ENCODE peak calls at places on chromosome 9, in four cellular contexts. E, J, N and O are unnamed samples.

GRCh38 chr9:17625644-17626388 is 47.0 kb downstream of the SH3GL2 start:
- DNase-seq in E (no peak), N (no peak), J (no peak), O (no peak)

GRCh38 chr9:33719581-33720374 is 75.6 kb upstream of the PRSS3 start:
- DNase-seq in E (peak; percentile 6), N (peak; percentile 40), J (peak; percentile 15), O (no peak)

GRCh38 chr9:99465231-99465891 is 243.3 kb downstream of the SEC61B start:
- DNase-seq in J (no peak), E (no peak), N (peak; percentile 89), O (no peak)

GRCh38 chr9:24487250-24487861 is 58.3 kb downstream of the IZUMO3 start:
- DNase-seq in J (no peak), E (no peak), N (no peak), O (no peak)

GRCh38 chr9:120928015-120928719 is 1.6 kb upstream of the TRAF1 start:
- DNase-seq in J (peak; percentile 46), N (no peak), E (no peak), O (no peak)

GRCh38 chr9:68507098-68507795 is 33.4 kb downstream of the TMEM252 start:
- DNase-seq in J (no peak), N (no peak), E (no peak), O (no peak)

GRCh38 chr9:115109486-115109885 is 8.5 kb downstream of the TNC start:
- DNase-seq in N (no peak), J (no peak), E (no peak), O (no peak)

GRCh38 chr9:112705773-112706427 is 12.0 kb downstream of the INIP start:
- DNase-seq in E (no peak), J (no peak), N (no peak), O (no peak)

GRCh38 chr9:95087659-95088242 is 229.8 kb downstream of the FANCC start:
- DNase-seq in N (no peak), E (peak; percentile 65), J (no peak), O (no peak)

GRCh38 chr9:127693697-127694096 is 13.1 kb upstream of the CFAP157 start:
- DNase-seq in J (no peak), E (no peak), N (no peak), O (no peak)

GRCh38 chr9:135522931-135523330 is 1.7 kb downstream of the LCN1 start:
- DNase-seq in E (no peak), N (no peak), J (no peak), O (no peak)

GRCh38 chr9:82726404-82727276 is 336.3 kb downstream of the RASEF start:
- DNase-seq in E (no peak), N (no peak), J (no peak), O (no peak)

GRCh38 chr9:25442517-25442916 is 235.7 kb downstream of the TUSC1 start:
- DNase-seq in E (no peak), N (no peak), J (no peak), O (no peak)

GRCh38 chr9:23926378-23926777 is 100.3 kb upstream of the ELAVL2 start:
- DNase-seq in J (no peak), E (no peak), N (no peak), O (no peak)

GRCh38 chr9:4207881-4208615 is 91.8 kb downstream of the GLIS3 start:
- DNase-seq in E (no peak), N (no peak), J (no peak), O (peak; percentile 30)

GRCh38 chr9:10605388-10605787 is 7.4 kb downstream of the PTPRD start:
- DNase-seq in E (no peak), N (no peak), J (no peak), O (no peak)

GRCh38 chr9:133333566-133333965 is 2.4 kb downstream of the SURF6 start:
- DNase-seq in E (no peak), N (no peak), J (peak; percentile 11), O (no peak)

GRCh38 chr9:84642618-84643017 is 26.9 kb upstream of the NTRK2 start:
- DNase-seq in E (no peak), J (no peak), N (no peak), O (no peak)

GRCh38 chr9:131116281-131117101 is 8.9 kb upstream of the NUP214 start:
- DNase-seq in E (peak; percentile 3), J (no peak), N (no peak), O (no peak)

GRCh38 chr9:105818903-105819302 is 124.6 kb downstream of the TMEM38B start:
- DNase-seq in N (no peak), E (no peak), J (no peak), O (no peak)

GRCh38 chr9:33468797-33469621 is 4.7 kb downstream of the NOL6 start:
- DNase-seq in N (no peak), E (no peak), J (no peak), O (no peak)

GRCh38 chr9:90331826-90332575 is 310.6 kb downstream of the DIRAS2 start:
- DNase-seq in N (no peak), J (no peak), E (no peak), O (no peak)

GRCh38 chr9:115651456-115651855 is 502.1 kb upstream of the PAPPA start:
- DNase-seq in J (no peak), E (no peak), N (no peak), O (no peak)

GRCh38 chr9:121700165-121700830 is 48.9 kb downstream of the DAB2IP start:
- DNase-seq in J (peak; percentile 72), E (peak; percentile 44), N (peak; percentile 60), O (peak; percentile 77)

GRCh38 chr9:93288341-93288740 is 104.4 kb downstream of the WNK2 start:
- DNase-seq in N (no peak), J (no peak), E (no peak), O (no peak)

GRCh38 chr9:73183917-73184861 is 32.5 kb downstream of the ANXA1 start:
- DNase-seq in E (peak; percentile 8), J (no peak), N (peak; percentile 26), O (no peak)